ENCODE peak calls at places on chromosomes 7 and 10, in six cellular contexts. One of them, this sample, is unnamed.
A peak's percentile ranks its signal among the peaks of the same experiment; 100 is the strongest.

GRCh38 chr7:158723266-158723665 is 18.7 kb upstream of the NCAPG2 start:
- DNase-seq in body of pancreas: no peak
- DNase-seq in PC-3: no peak
- DNase-seq in hepatocyte: no peak
- DNase-seq in fibroblast of lung: no peak
- DNase-seq in heart right ventricle: no peak
- DNase-seq in this sample: no peak

GRCh38 chr7:23343806-23344500 is 44.8 kb downstream of the MALSU1 start:
- DNase-seq in body of pancreas: no peak
- DNase-seq in PC-3: no peak
- DNase-seq in hepatocyte: no peak
- DNase-seq in fibroblast of lung: peak; percentile 49
- DNase-seq in heart right ventricle: no peak
- DNase-seq in this sample: no peak

GRCh38 chr10:7408494-7409044 is 2.3 kb downstream of the SFMBT2 start:
- DNase-seq in body of pancreas: peak; percentile 44
- DNase-seq in PC-3: peak; percentile 41
- DNase-seq in hepatocyte: peak; percentile 81
- DNase-seq in fibroblast of lung: peak; percentile 67
- DNase-seq in heart right ventricle: peak; percentile 79
- DNase-seq in this sample: peak; percentile 79

GRCh38 chr7:5423272-5423843 is at the start of gene TNRC18:
- DNase-seq in body of pancreas: peak; percentile 48
- DNase-seq in PC-3: no peak
- DNase-seq in hepatocyte: no peak
- DNase-seq in fibroblast of lung: no peak
- DNase-seq in heart right ventricle: peak; percentile 66
- DNase-seq in this sample: no peak

GRCh38 chr7:73831656-73832579 is 1.1 kb downstream of the CLDN4 start:
- DNase-seq in body of pancreas: peak; percentile 97
- DNase-seq in PC-3: peak; percentile 87
- DNase-seq in hepatocyte: peak; percentile 80
- DNase-seq in fibroblast of lung: no peak
- DNase-seq in heart right ventricle: no peak
- DNase-seq in this sample: no peak

GRCh38 chr10:133141144-133141962 is 18.7 kb upstream of the KNDC1 start:
- DNase-seq in body of pancreas: no peak
- DNase-seq in PC-3: no peak
- DNase-seq in hepatocyte: no peak
- DNase-seq in fibroblast of lung: no peak
- DNase-seq in heart right ventricle: no peak
- DNase-seq in this sample: no peak

GRCh38 chr7:135349746-135350145 is 116.1 kb downstream of the STRA8 start:
- DNase-seq in body of pancreas: no peak
- DNase-seq in PC-3: no peak
- DNase-seq in hepatocyte: no peak
- DNase-seq in fibroblast of lung: no peak
- DNase-seq in heart right ventricle: no peak
- DNase-seq in this sample: no peak

GRCh38 chr10:79176052-79176501 is 107.3 kb downstream of the ZMIZ1 start:
- DNase-seq in body of pancreas: no peak
- DNase-seq in PC-3: no peak
- DNase-seq in hepatocyte: no peak
- DNase-seq in fibroblast of lung: no peak
- DNase-seq in heart right ventricle: no peak
- DNase-seq in this sample: no peak

GRCh38 chr10:69278446-69278963 is at the start of gene HK1:
- DNase-seq in body of pancreas: peak; percentile 20
- DNase-seq in PC-3: no peak
- DNase-seq in hepatocyte: no peak
- DNase-seq in fibroblast of lung: no peak
- DNase-seq in heart right ventricle: no peak
- DNase-seq in this sample: peak; percentile 25

GRCh38 chr10:97687785-97688781 is 1.0 kb upstream of the AVPI1 start:
- DNase-seq in body of pancreas: no peak
- DNase-seq in PC-3: peak; percentile 36
- DNase-seq in hepatocyte: no peak
- DNase-seq in fibroblast of lung: peak; percentile 97
- DNase-seq in heart right ventricle: no peak
- DNase-seq in this sample: no peak

GRCh38 chr7:33770581-33770980 is 134.8 kb upstream of the BMPER start:
- DNase-seq in body of pancreas: no peak
- DNase-seq in PC-3: no peak
- DNase-seq in hepatocyte: no peak
- DNase-seq in fibroblast of lung: no peak
- DNase-seq in heart right ventricle: no peak
- DNase-seq in this sample: no peak

GRCh38 chr10:13615650-13616049 is 28.9 kb downstream of the PRPF18 start:
- DNase-seq in body of pancreas: no peak
- DNase-seq in PC-3: no peak
- DNase-seq in hepatocyte: no peak
- DNase-seq in fibroblast of lung: no peak
- DNase-seq in heart right ventricle: no peak
- DNase-seq in this sample: no peak

GRCh38 chr10:124007773-124008145 is 85.6 kb downstream of the CHST15 start:
- DNase-seq in body of pancreas: no peak
- DNase-seq in PC-3: no peak
- DNase-seq in hepatocyte: no peak
- DNase-seq in fibroblast of lung: no peak
- DNase-seq in heart right ventricle: no peak
- DNase-seq in this sample: no peak

GRCh38 chr7:138961159-138961558 is 20.0 kb downstream of the KIAA1549 start:
- DNase-seq in body of pancreas: peak; percentile 82
- DNase-seq in PC-3: no peak
- DNase-seq in hepatocyte: no peak
- DNase-seq in fibroblast of lung: peak; percentile 80
- DNase-seq in heart right ventricle: no peak
- DNase-seq in this sample: peak; percentile 74

GRCh38 chr10:132452651-132453469 is 55.9 kb downstream of the PWWP2B start:
- DNase-seq in body of pancreas: peak; percentile 92
- DNase-seq in PC-3: peak; percentile 81
- DNase-seq in hepatocyte: peak; percentile 95
- DNase-seq in fibroblast of lung: peak; percentile 53
- DNase-seq in heart right ventricle: peak; percentile 88
- DNase-seq in this sample: peak; percentile 71

GRCh38 chr10:127983701-127984100 is 76.8 kb downstream of the PTPRE start:
- DNase-seq in body of pancreas: no peak
- DNase-seq in PC-3: no peak
- DNase-seq in hepatocyte: no peak
- DNase-seq in fibroblast of lung: no peak
- DNase-seq in heart right ventricle: peak; percentile 39
- DNase-seq in this sample: no peak

GRCh38 chr7:151732834-151733585 is 143.9 kb downstream of the PRKAG2 start:
- DNase-seq in body of pancreas: no peak
- DNase-seq in PC-3: no peak
- DNase-seq in hepatocyte: no peak
- DNase-seq in fibroblast of lung: peak; percentile 76
- DNase-seq in heart right ventricle: no peak
- DNase-seq in this sample: no peak

GRCh38 chr7:151735854-151736402 is 141.0 kb downstream of the PRKAG2 start:
- DNase-seq in body of pancreas: no peak
- DNase-seq in PC-3: no peak
- DNase-seq in hepatocyte: no peak
- DNase-seq in fibroblast of lung: no peak
- DNase-seq in heart right ventricle: no peak
- DNase-seq in this sample: no peak

GRCh38 chr7:151738925-151739324 is 138.0 kb downstream of the PRKAG2 start:
- DNase-seq in body of pancreas: no peak
- DNase-seq in PC-3: no peak
- DNase-seq in hepatocyte: no peak
- DNase-seq in fibroblast of lung: no peak
- DNase-seq in heart right ventricle: no peak
- DNase-seq in this sample: no peak

GRCh38 chr7:151735186-151735853 is 141.6 kb downstream of the PRKAG2 start:
- DNase-seq in body of pancreas: no peak
- DNase-seq in PC-3: no peak
- DNase-seq in hepatocyte: no peak
- DNase-seq in fibroblast of lung: no peak
- DNase-seq in heart right ventricle: no peak
- DNase-seq in this sample: no peak

GRCh38 chr7:151736403-151736909 is 140.5 kb downstream of the PRKAG2 start:
- DNase-seq in body of pancreas: peak; percentile 54
- DNase-seq in PC-3: peak; percentile 81
- DNase-seq in hepatocyte: peak; percentile 82
- DNase-seq in fibroblast of lung: peak; percentile 99
- DNase-seq in heart right ventricle: peak; percentile 58
- DNase-seq in this sample: peak; percentile 88
- TF ChIP-seq CTCF in body of pancreas: no peak
- TF ChIP-seq CTCF in PC-3: no peak
- TF ChIP-seq CTCF in hepatocyte: no peak
- TF ChIP-seq CTCF in fibroblast of lung: peak; percentile 62
- TF ChIP-seq CTCF in heart right ventricle: no peak
- TF ChIP-seq CTCF in this sample: no peak

GRCh38 chr10:51716981-51717380 is 17.6 kb upstream of the CSTF2T start:
- DNase-seq in body of pancreas: no peak
- DNase-seq in PC-3: no peak
- DNase-seq in hepatocyte: no peak
- DNase-seq in fibroblast of lung: no peak
- DNase-seq in heart right ventricle: no peak
- DNase-seq in this sample: no peak

GRCh38 chr10:51724038-51724437 is 24.6 kb upstream of the CSTF2T start:
- DNase-seq in body of pancreas: no peak
- DNase-seq in PC-3: no peak
- DNase-seq in hepatocyte: no peak
- DNase-seq in fibroblast of lung: no peak
- DNase-seq in heart right ventricle: no peak
- DNase-seq in this sample: no peak

GRCh38 chr10:51718804-51719291 is 19.5 kb upstream of the CSTF2T start:
- DNase-seq in body of pancreas: no peak
- DNase-seq in PC-3: peak; percentile 85
- DNase-seq in hepatocyte: peak; percentile 13
- DNase-seq in fibroblast of lung: peak; percentile 25
- DNase-seq in heart right ventricle: no peak
- DNase-seq in this sample: peak; percentile 72
- H3K36me3 ChIP-seq in body of pancreas: no peaks in the 10 kb centered on the region
- H3K36me3 ChIP-seq in PC-3: no peaks in the 10 kb centered on the region
- H3K36me3 ChIP-seq in hepatocyte: no peaks in the 10 kb centered on the region
- H3K36me3 ChIP-seq in fibroblast of lung: no peaks in the 10 kb centered on the region
- H3K36me3 ChIP-seq in heart right ventricle: no peaks in the 10 kb centered on the region
- H3K36me3 ChIP-seq in this sample: no peaks in the 10 kb centered on the region

GRCh38 chr7:98119257-98119918 is 12.7 kb downstream of the LMTK2 start:
- DNase-seq in body of pancreas: no peak
- DNase-seq in PC-3: peak; percentile 79
- DNase-seq in hepatocyte: peak; percentile 58
- DNase-seq in fibroblast of lung: peak; percentile 50
- DNase-seq in heart right ventricle: no peak
- DNase-seq in this sample: no peak

GRCh38 chr7:98116656-98117461 is 10.2 kb downstream of the LMTK2 start:
- DNase-seq in body of pancreas: no peak
- DNase-seq in PC-3: peak; percentile 54
- DNase-seq in hepatocyte: peak; percentile 41
- DNase-seq in fibroblast of lung: peak; percentile 52
- DNase-seq in heart right ventricle: no peak
- DNase-seq in this sample: no peak

GRCh38 chr7:98123073-98123696 is 16.5 kb downstream of the LMTK2 start:
- DNase-seq in body of pancreas: no peak
- DNase-seq in PC-3: no peak
- DNase-seq in hepatocyte: no peak
- DNase-seq in fibroblast of lung: no peak
- DNase-seq in heart right ventricle: no peak
- DNase-seq in this sample: no peak

GRCh38 chr7:98115746-98116525 is 9.3 kb downstream of the LMTK2 start:
- DNase-seq in body of pancreas: no peak
- DNase-seq in PC-3: no peak
- DNase-seq in hepatocyte: no peak
- DNase-seq in fibroblast of lung: no peak
- DNase-seq in heart right ventricle: no peak
- DNase-seq in this sample: no peak

DNA sequence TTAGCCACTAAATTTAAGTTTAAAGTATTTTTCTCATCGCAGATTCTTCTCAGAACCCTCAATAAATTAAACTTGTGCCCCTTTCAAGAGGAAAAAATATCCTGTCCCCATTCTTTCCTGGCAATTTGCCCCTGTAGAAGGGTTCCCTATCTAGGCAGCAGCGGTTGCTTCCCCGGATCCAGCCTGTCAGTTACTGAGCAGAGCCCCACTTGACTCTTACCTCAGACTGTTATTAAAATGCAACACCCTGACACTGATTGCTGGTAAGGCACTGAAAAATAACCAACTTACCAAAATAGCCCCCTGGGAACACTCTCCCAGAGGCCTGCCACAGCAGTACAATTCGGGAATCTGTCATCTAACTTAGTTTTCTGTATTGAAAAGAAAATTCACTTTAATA is 13.9 kb downstream of the LMTK2 start:
- DNase-seq in body of pancreas: no peak
- DNase-seq in PC-3: no peak
- DNase-seq in hepatocyte: no peak
- DNase-seq in fibroblast of lung: no peak
- DNase-seq in heart right ventricle: no peak
- DNase-seq in this sample: no peak
- H3K4me1 ChIP-seq in body of pancreas: peaks cover 55% of the 10 kb centered on the region
- H3K4me1 ChIP-seq in PC-3: peaks cover 38% of the 10 kb centered on the region
- H3K4me1 ChIP-seq in hepatocyte: peaks cover 3% of the 10 kb centered on the region
- H3K4me1 ChIP-seq in fibroblast of lung: peaks cover 7% of the 10 kb centered on the region
- H3K4me1 ChIP-seq in heart right ventricle: peaks cover 58% of the 10 kb centered on the region
- H3K4me1 ChIP-seq in this sample: peaks cover 30% of the 10 kb centered on the region

GRCh38 chr7:154429666-154430404 is 377.6 kb downstream of the DPP6 start:
- DNase-seq in body of pancreas: no peak
- DNase-seq in PC-3: no peak
- DNase-seq in hepatocyte: no peak
- DNase-seq in fibroblast of lung: no peak
- DNase-seq in heart right ventricle: no peak
- DNase-seq in this sample: no peak

GRCh38 chr7:154427527-154427926 is 375.3 kb downstream of the DPP6 start:
- DNase-seq in body of pancreas: no peak
- DNase-seq in PC-3: no peak
- DNase-seq in hepatocyte: no peak
- DNase-seq in fibroblast of lung: no peak
- DNase-seq in heart right ventricle: no peak
- DNase-seq in this sample: no peak

GRCh38 chr7:154430640-154431039 is 378.4 kb downstream of the DPP6 start:
- DNase-seq in body of pancreas: no peak
- DNase-seq in PC-3: no peak
- DNase-seq in hepatocyte: no peak
- DNase-seq in fibroblast of lung: no peak
- DNase-seq in heart right ventricle: no peak
- DNase-seq in this sample: no peak

GRCh38 chr7:154433632-154434598 is 381.7 kb downstream of the DPP6 start:
- DNase-seq in body of pancreas: no peak
- DNase-seq in PC-3: no peak
- DNase-seq in hepatocyte: no peak
- DNase-seq in fibroblast of lung: no peak
- DNase-seq in heart right ventricle: no peak
- DNase-seq in this sample: no peak

GRCh38 chr7:154431045-154431444 is 378.8 kb downstream of the DPP6 start:
- DNase-seq in body of pancreas: no peak
- DNase-seq in PC-3: no peak
- DNase-seq in hepatocyte: no peak
- DNase-seq in fibroblast of lung: no peak
- DNase-seq in heart right ventricle: no peak
- DNase-seq in this sample: no peak
- TF ChIP-seq CTCF in body of pancreas: no peak
- TF ChIP-seq CTCF in PC-3: no peak
- TF ChIP-seq CTCF in hepatocyte: no peak
- TF ChIP-seq CTCF in fibroblast of lung: no peak
- TF ChIP-seq CTCF in heart right ventricle: no peak
- TF ChIP-seq CTCF in this sample: no peak

GRCh38 chr10:73763343-73763742 is 18.5 kb upstream of the CHCHD1 start:
- DNase-seq in body of pancreas: no peak
- DNase-seq in PC-3: no peak
- DNase-seq in hepatocyte: no peak
- DNase-seq in fibroblast of lung: no peak
- DNase-seq in heart right ventricle: no peak
- DNase-seq in this sample: no peak
- H3K36me3 ChIP-seq in body of pancreas: peaks cover 19% of the 10 kb centered on the region
- H3K36me3 ChIP-seq in PC-3: peaks cover 87% of the 10 kb centered on the region
- H3K36me3 ChIP-seq in hepatocyte: peaks cover 5% of the 10 kb centered on the region
- H3K36me3 ChIP-seq in fibroblast of lung: peaks cover 25% of the 10 kb centered on the region
- H3K36me3 ChIP-seq in heart right ventricle: peaks cover 100% of the 10 kb centered on the region
- H3K36me3 ChIP-seq in this sample: peaks cover 76% of the 10 kb centered on the region